ENCODE peak calls at places on chromosomes 7 and 10, in six cellular contexts. T is NCI-H2029; U is AG04450; E is NB4; R is cardiac muscle cell; C is stimulated activated CD4-positive, alpha-beta T cell treated with anti-CD3 and anti-CD28 coated beads, Interleukin-1b, Interleukin-23, amount 100 ng/mL, for 24 hours. Z is an unnamed sample.

GRCh38 chr10:119502214-119502613 is 40.3 kb downstream of the RGS10 start:
- DNase-seq in T (no peak), U (no peak), E (no peak), R (no peak), C (peak; percentile 38), Z (no peak)

GRCh38 chr7:75969704-75970498 is 24.5 kb downstream of the TMEM120A start:
- DNase-seq in T (no peak), U (no peak), E (no peak), R (no peak), C (no peak), Z (no peak)

GRCh38 chr7:18226598-18226997 is 199.0 kb upstream of the PRPS1L1 start:
- DNase-seq in T (no peak), U (no peak), E (no peak), R (no peak), C (no peak), Z (no peak)

GRCh38 chr10:95069286-95069685 is at the start of gene CYP2C8:
- DNase-seq in T (no peak), U (no peak), E (no peak), R (no peak), C (no peak), Z (no peak)

GRCh38 chr10:109898666-109899577 is 24.4 kb downstream of the XPNPEP1 start:
- DNase-seq in T (no peak), U (no peak), E (no peak), R (no peak), C (no peak), Z (no peak)

GRCh38 chr7:31850601-31851000 is 163.6 kb downstream of the PPP1R17 start:
- DNase-seq in T (no peak), U (no peak), E (no peak), R (no peak), C (no peak), Z (no peak)

GRCh38 chr10:112792487-112793196 is 157.4 kb upstream of the TCF7L2 start:
- DNase-seq in T (no peak), U (no peak), E (no peak), R (peak; percentile 78), C (no peak), Z (no peak)

GRCh38 chr7:2666588-2667250 is 21.3 kb upstream of the AMZ1 start:
- DNase-seq in T (no peak), U (no peak), E (no peak), R (no peak), C (no peak), Z (no peak)

GRCh38 chr10:132878730-132879407 is 63.5 kb downstream of the CFAP46 start:
- DNase-seq in T (no peak), U (no peak), E (no peak), R (no peak), C (no peak), Z (no peak)

GRCh38 chr7:114865564-114865963 is 56.3 kb upstream of the MDFIC start:
- DNase-seq in T (peak; percentile 2), U (peak; percentile 42), E (peak; percentile 47), R (peak; percentile 83), C (peak; percentile 21), Z (no peak)

GRCh38 chr10:77592946-77593636 is 44.5 kb downstream of the KCNMA1 start:
- DNase-seq in T (no peak), U (peak; percentile 58), E (no peak), R (peak; percentile 38), C (no peak), Z (no peak)

GRCh38 chr10:47374611-47375536 is 9.2 kb downstream of the ZNF488 start:
- DNase-seq in T (no peak), U (peak; percentile 13), E (no peak), R (peak; percentile 79), C (no peak), Z (no peak)

GRCh38 chr7:327305-327931 is 37.4 kb downstream of the FOXL3 start:
- DNase-seq in T (no peak), U (no peak), E (no peak), R (no peak), C (no peak), Z (no peak)

GRCh38 chr7:134799387-134799786 is 20.0 kb downstream of the CALD1 start:
- DNase-seq in T (no peak), U (no peak), E (no peak), R (no peak), C (no peak), Z (no peak)

GRCh38 chr7:22653981-22654380 is 73.0 kb upstream of the IL6 start:
- DNase-seq in T (peak; percentile 25), U (no peak), E (no peak), R (peak; percentile 42), C (no peak), Z (no peak)

GRCh38 chr7:99098824-99099498 is 44.9 kb downstream of the SMURF1 start:
- DNase-seq in T (no peak), U (no peak), E (no peak), R (peak; percentile 64), C (no peak), Z (no peak)

GRCh38 chr10:106608101-106608500 is 556.4 kb downstream of the SORCS1 start:
- DNase-seq in T (no peak), U (no peak), E (no peak), R (peak; percentile 60), C (no peak), Z (no peak)

GRCh38 chr7:100545636-100546128 is 6.7 kb downstream of the AGFG2 start:
- DNase-seq in T (no peak), U (peak; percentile 53), E (peak; percentile 56), R (peak; percentile 91), C (no peak), Z (no peak)

GRCh38 chr10:22086730-22087364 is 83.3 kb upstream of the DNAJC1 start:
- DNase-seq in T (peak; percentile 75), U (peak; percentile 10), E (no peak), R (peak; percentile 89), C (no peak), Z (no peak)

GRCh38 chr10:95909591-95909990 is 1.8 kb downstream of the CC2D2B start:
- DNase-seq in T (no peak), U (no peak), E (no peak), R (no peak), C (no peak), Z (no peak)

GRCh38 chr7:115005942-115006341 is 84.0 kb downstream of the MDFIC start:
- DNase-seq in T (no peak), U (no peak), E (no peak), R (no peak), C (no peak), Z (no peak)

GRCh38 chr7:28608766-28609165 is 196.4 kb downstream of the CREB5 start:
- DNase-seq in T (no peak), U (no peak), E (no peak), R (peak; percentile 48), C (no peak), Z (no peak)

GRCh38 chr7:106866298-106867281 is 1.5 kb downstream of the PIK3CG start:
- DNase-seq in T (no peak), U (no peak), E (peak; percentile 83), R (no peak), C (no peak), Z (no peak)

GRCh38 chr10:59025981-59026730 is 150.3 kb upstream of the PHYHIPL start:
- DNase-seq in T (no peak), U (no peak), E (no peak), R (no peak), C (no peak), Z (no peak)

GRCh38 chr10:127278001-127278400 is 81.6 kb upstream of the INSYN2A start:
- DNase-seq in T (no peak), U (peak; percentile 7), E (no peak), R (peak; percentile 3), C (no peak), Z (no peak)

GRCh38 chr10:75038335-75038734 is 73.1 kb upstream of the SAMD8 start:
- DNase-seq in T (no peak), U (peak; percentile 20), E (no peak), R (peak; percentile 79), C (no peak), Z (no peak)

GRCh38 chr10:71854031-71854430 is 3.0 kb upstream of the PSAP start:
- DNase-seq in T (no peak), U (no peak), E (no peak), R (peak; percentile 71), C (no peak), Z (no peak)

GRCh38 chr10:127196227-127196954 is at the start of gene INSYN2A:
- DNase-seq in T (no peak), U (no peak), E (no peak), R (peak; percentile 65), C (no peak), Z (no peak)

GRCh38 chr10:110803830-110804338 is 67.8 kb upstream of the PDCD4 start:
- DNase-seq in T (no peak), U (no peak), E (peak; percentile 65), R (peak; percentile 66), C (no peak), Z (no peak)

Z was measured in NCI-H187.